ENCODE peak calls at places on chromosome 19, in seven cellular contexts. R, S, V, I, L, G and M are unnamed samples.

GRCh38 chr19:30229524-30230174 is 142.5 kb upstream of the ZNF536 start:
- DNase-seq in R (peak; percentile 57), S (peak; percentile 64), V (no peak), I (no peak), L (no peak), G (no peak), M (no peak)

GRCh38 chr19:11096210-11096841 is 7.1 kb downstream of the LDLR start:
- DNase-seq in R (no peak), S (no peak), V (no peak), I (peak; percentile 52), L (no peak), G (no peak), M (no peak)

GRCh38 chr19:27742041-27742440 is 1470.9 kb downstream of the UQCRFS1 start:
- DNase-seq in R (no peak), S (peak; percentile 12), V (no peak), I (no peak), L (peak; percentile 2), G (no peak), M (no peak)

GRCh38 chr19:41377977-41378707 is 1.8 kb downstream of the TMEM91 start:
- DNase-seq in R (no peak), S (peak; percentile 83), V (no peak), I (no peak), L (no peak), G (no peak), M (no peak)

GRCh38 chr19:46546194-46546896 is 50.7 kb upstream of the PNMA8B start:
- DNase-seq in R (no peak), S (peak; percentile 86), V (no peak), I (peak; percentile 14), L (peak; percentile 73), G (no peak), M (no peak)

GRCh38 chr19:44476559-44477408 is 23.5 kb downstream of the ZNF180 start:
- DNase-seq in R (peak; percentile 29), S (no peak), V (no peak), I (peak; percentile 7), L (no peak), G (no peak), M (no peak)

GRCh38 chr19:46006411-46006810 is 11.1 kb downstream of the CCDC61 start:
- DNase-seq in R (no peak), S (no peak), V (no peak), I (no peak), L (no peak), G (no peak), M (no peak)

GRCh38 chr19:19034204-19034624 is 811 bp downstream of the ARMC6 start:
- DNase-seq in R (peak; percentile 55), S (peak; percentile 90), V (no peak), I (peak; percentile 75), L (peak; percentile 80), G (no peak), M (peak; percentile 46)

GRCh38 chr19:2726904-2727639 is 5.9 kb upstream of the DIRAS1 start:
- DNase-seq in R (no peak), S (no peak), V (no peak), I (no peak), L (no peak), G (no peak), M (no peak)

GRCh38 chr19:14048439-14049153 is 13.3 kb downstream of the PALM3 start:
- DNase-seq in R (peak; percentile 4), S (peak; percentile 95), V (no peak), I (peak; percentile 11), L (peak; percentile 83), G (no peak), M (no peak)

GRCh38 chr19:30529876-30530275 is 157.7 kb downstream of the ZNF536 start:
- DNase-seq in R (no peak), S (no peak), V (no peak), I (no peak), L (no peak), G (no peak), M (no peak)

GRCh38 chr19:5011476-5012238 is 42.7 kb downstream of the KDM4B start:
- DNase-seq in R (no peak), S (no peak), V (no peak), I (no peak), L (no peak), G (no peak), M (no peak)

GRCh38 chr19:43700368-43701015 is 15.4 kb upstream of the IRGC start:
- DNase-seq in R (no peak), S (no peak), V (no peak), I (peak; percentile 81), L (no peak), G (peak; percentile 47), M (peak; percentile 73)

GRCh38 chr19:47512183-47512947 is 2.5 kb downstream of the NAPA start:
- DNase-seq in R (no peak), S (peak; percentile 34), V (no peak), I (peak; percentile 25), L (no peak), G (no peak), M (no peak)

GRCh38 chr19:42498387-42498786 is 29.9 kb downstream of the CEACAM1 start:
- DNase-seq in R (no peak), S (no peak), V (no peak), I (no peak), L (no peak), G (no peak), M (no peak)

GRCh38 chr19:8611391-8611883 is 922 bp upstream of the ADAMTS10 start:
- DNase-seq in R (no peak), S (peak; percentile 57), V (no peak), I (no peak), L (no peak), G (no peak), M (no peak)

GRCh38 chr19:1668339-1669123 is 16.1 kb upstream of the TCF3 start:
- DNase-seq in R (no peak), S (peak; percentile 71), V (no peak), I (no peak), L (no peak), G (no peak), M (no peak)

GRCh38 chr19:49637865-49638350 is 2.0 kb downstream of the RRAS start:
- DNase-seq in R (no peak), S (peak; percentile 88), V (no peak), I (peak; percentile 73), L (peak; percentile 92), G (no peak), M (peak; percentile 50)

GRCh38 chr19:40489882-40490230 is 23.1 kb downstream of the SPTBN4 start:
- DNase-seq in R (no peak), S (no peak), V (no peak), I (no peak), L (no peak), G (no peak), M (no peak)

GRCh38 chr19:13692096-13692495 is 72.2 kb upstream of the MRI1 start:
- DNase-seq in R (peak; percentile 49), S (no peak), V (peak; percentile 56), I (peak; percentile 64), L (no peak), G (peak; percentile 8), M (no peak)

GRCh38 chr19:19540707-19541515 is 2.8 kb downstream of the CILP2 start:
- DNase-seq in R (no peak), S (peak; percentile 97), V (peak; percentile 18), I (no peak), L (peak; percentile 76), G (no peak), M (no peak)

GRCh38 chr19:46748325-46749109 is 2.3 kb upstream of the STRN4 start:
- DNase-seq in R (no peak), S (peak; percentile 93), V (no peak), I (peak; percentile 49), L (peak; percentile 84), G (no peak), M (no peak)

GRCh38 chr19:887072-887471 is 5.9 kb downstream of the MED16 start:
- DNase-seq in R (no peak), S (peak; percentile 46), V (no peak), I (peak; percentile 37), L (no peak), G (peak; percentile 36), M (peak; percentile 89)

GRCh38 chr19:54573330-54573872 is at the start of gene LILRA2:
- DNase-seq in R (no peak), S (no peak), V (no peak), I (no peak), L (peak; percentile 66), G (no peak), M (no peak)

GRCh38 chr19:40281381-40282208 is 3.5 kb downstream of the AKT2 start:
- DNase-seq in R (no peak), S (no peak), V (no peak), I (no peak), L (no peak), G (no peak), M (no peak)

GRCh38 chr19:18649371-18650047 is 12.7 kb downstream of the KLHL26 start:
- DNase-seq in R (no peak), S (peak; percentile 82), V (peak; percentile 32), I (no peak), L (peak; percentile 77), G (no peak), M (no peak)

GRCh38 chr19:4501691-4502090 is 16.6 kb downstream of the PLIN4 start:
- DNase-seq in R (no peak), S (no peak), V (no peak), I (no peak), L (no peak), G (no peak), M (no peak)

GRCh38 chr19:8890260-8890659 is 58.1 kb downstream of the MBD3L1 start:
- DNase-seq in R (no peak), S (no peak), V (no peak), I (no peak), L (no peak), G (no peak), M (no peak)

GRCh38 chr19:38617283-38617763 is 430 bp downstream of the MAP4K1 start:
- DNase-seq in R (no peak), S (no peak), V (no peak), I (no peak), L (no peak), G (no peak), M (no peak)

GRCh38 chr19:19527674-19528625 is 761 bp upstream of the YJEFN3 start:
- DNase-seq in R (no peak), S (no peak), V (no peak), I (no peak), L (no peak), G (no peak), M (no peak)

GRCh38 chr19:1253514-1254080 is 5.2 kb downstream of the MIDN start:
- DNase-seq in R (no peak), S (no peak), V (no peak), I (no peak), L (peak; percentile 74), G (no peak), M (no peak)

GRCh38 chr19:1401138-1401888 is at the start of gene GAMT:
- DNase-seq in R (no peak), S (peak; percentile 77), V (no peak), I (no peak), L (no peak), G (no peak), M (no peak)

GRCh38 chr19:43639507-43640423 is at the start of gene CADM4:
- DNase-seq in R (peak; percentile 37), S (peak; percentile 82), V (peak; percentile 51), I (no peak), L (peak; percentile 75), G (no peak), M (no peak)

GRCh38 chr19:16571689-16572331 is 405 bp downstream of the SLC35E1 start:
- DNase-seq in R (no peak), S (no peak), V (no peak), I (no peak), L (no peak), G (no peak), M (no peak)

GRCh38 chr19:5480427-5480836 is 25.2 kb downstream of the ZNRF4 start:
- DNase-seq in R (no peak), S (peak; percentile 82), V (no peak), I (no peak), L (no peak), G (no peak), M (no peak)